ENCODE peak calls at places on chromosomes 11 and 22, in five cellular contexts. One of them, this sample, is unnamed.

GRCh38 chr11:693887-694562 is 997 bp downstream of the DEAF1 start:
- DNase-seq in lower leg skin: peak; percentile 88
- DNase-seq in NB4: no peak
- DNase-seq in endothelial cell: no peak
- DNase-seq in left lung: no peak
- DNase-seq in this sample: no peak

GRCh38 chr11:83125577-83125976 is 31.4 kb upstream of the PCF11 start:
- DNase-seq in lower leg skin: no peak
- DNase-seq in NB4: no peak
- DNase-seq in endothelial cell: no peak
- DNase-seq in left lung: no peak
- DNase-seq in this sample: no peak

GRCh38 chr11:22752908-22753310 is 76.7 kb downstream of the SVIP start:
- DNase-seq in lower leg skin: no peak
- DNase-seq in NB4: no peak
- DNase-seq in endothelial cell: no peak
- DNase-seq in left lung: no peak
- DNase-seq in this sample: no peak

GRCh38 chr11:65607614-65608426 is 6.2 kb downstream of the MAP3K11 start:
- DNase-seq in lower leg skin: no peak
- DNase-seq in NB4: no peak
- DNase-seq in endothelial cell: no peak
- DNase-seq in left lung: no peak
- DNase-seq in this sample: no peak

GRCh38 chr11:57071829-57072228 is 83.1 kb downstream of the OR5AK2 start:
- DNase-seq in lower leg skin: no peak
- DNase-seq in NB4: no peak
- DNase-seq in endothelial cell: no peak
- DNase-seq in left lung: no peak
- DNase-seq in this sample: no peak

GRCh38 chr11:19079643-19080440 is 19.3 kb upstream of the MRGPRX2 start:
- DNase-seq in lower leg skin: no peak
- DNase-seq in NB4: no peak
- DNase-seq in endothelial cell: no peak
- DNase-seq in left lung: no peak
- DNase-seq in this sample: no peak

GRCh38 chr22:30196141-30196866 is 50.3 kb downstream of the LIF start:
- DNase-seq in lower leg skin: peak; percentile 94
- DNase-seq in NB4: peak; percentile 86
- DNase-seq in endothelial cell: peak; percentile 60
- DNase-seq in left lung: peak; percentile 84
- DNase-seq in this sample: no peak

GRCh38 chr22:47698906-47699305 is 936.5 kb downstream of the TBC1D22A start:
- DNase-seq in lower leg skin: peak; percentile 68
- DNase-seq in NB4: no peak
- DNase-seq in endothelial cell: no peak
- DNase-seq in left lung: no peak
- DNase-seq in this sample: no peak

GRCh38 chr11:35784699-35785098 is 122.1 kb downstream of the TRIM44 start:
- DNase-seq in lower leg skin: no peak
- DNase-seq in NB4: no peak
- DNase-seq in endothelial cell: no peak
- DNase-seq in left lung: no peak
- DNase-seq in this sample: no peak

GRCh38 chr22:45328822-45329535 is 19.2 kb downstream of the FAM118A start:
- DNase-seq in lower leg skin: peak; percentile 91
- DNase-seq in NB4: no peak
- DNase-seq in endothelial cell: no peak
- DNase-seq in left lung: no peak
- DNase-seq in this sample: peak; percentile 44

GRCh38 chr11:67355023-67355793 is 1.9 kb upstream of the POLD4 start:
- DNase-seq in lower leg skin: no peak
- DNase-seq in NB4: no peak
- DNase-seq in endothelial cell: no peak
- DNase-seq in left lung: no peak
- DNase-seq in this sample: no peak

GRCh38 chr11:22539851-22540376 is 85.7 kb downstream of the FANCF start:
- DNase-seq in lower leg skin: no peak
- DNase-seq in NB4: peak; percentile 3
- DNase-seq in endothelial cell: no peak
- DNase-seq in left lung: no peak
- DNase-seq in this sample: no peak

GRCh38 chr11:128582496-128583366 is 4.6 kb downstream of the ETS1 start:
- DNase-seq in lower leg skin: no peak
- DNase-seq in NB4: peak; percentile 79
- DNase-seq in endothelial cell: no peak
- DNase-seq in left lung: peak; percentile 52
- DNase-seq in this sample: no peak

GRCh38 chr11:24624432-24624831 is 127.6 kb downstream of the LUZP2 start:
- DNase-seq in lower leg skin: no peak
- DNase-seq in NB4: no peak
- DNase-seq in endothelial cell: no peak
- DNase-seq in left lung: no peak
- DNase-seq in this sample: no peak

GRCh38 chr22:37520754-37521153 is 1.5 kb upstream of the CARD10 start:
- DNase-seq in lower leg skin: no peak
- DNase-seq in NB4: no peak
- DNase-seq in endothelial cell: no peak
- DNase-seq in left lung: no peak
- DNase-seq in this sample: no peak

GRCh38 chr11:59510917-59511589 is at the start of gene OR4D9:
- DNase-seq in lower leg skin: no peak
- DNase-seq in NB4: peak; percentile 57
- DNase-seq in endothelial cell: peak; percentile 3
- DNase-seq in left lung: no peak
- DNase-seq in this sample: no peak

GRCh38 chr22:26709617-26710390 is 52.4 kb downstream of the MIAT start:
- DNase-seq in lower leg skin: no peak
- DNase-seq in NB4: no peak
- DNase-seq in endothelial cell: no peak
- DNase-seq in left lung: no peak
- DNase-seq in this sample: no peak

GRCh38 chr22:37241351-37242142 is 2.5 kb downstream of the RAC2 start:
- DNase-seq in lower leg skin: no peak
- DNase-seq in NB4: peak; percentile 55
- DNase-seq in endothelial cell: no peak
- DNase-seq in left lung: peak; percentile 54
- DNase-seq in this sample: no peak

GRCh38 chr11:47433157-47433556 is 6.9 kb upstream of the PSMC3 start:
- DNase-seq in lower leg skin: no peak
- DNase-seq in NB4: no peak
- DNase-seq in endothelial cell: no peak
- DNase-seq in left lung: no peak
- DNase-seq in this sample: no peak

GRCh38 chr22:38258895-38259294 is 13.9 kb downstream of the TMEM184B start:
- DNase-seq in lower leg skin: no peak
- DNase-seq in NB4: no peak
- DNase-seq in endothelial cell: no peak
- DNase-seq in left lung: no peak
- DNase-seq in this sample: no peak

GRCh38 chr22:30219049-30219448 is 27.5 kb downstream of the LIF start:
- DNase-seq in lower leg skin: no peak
- DNase-seq in NB4: no peak
- DNase-seq in endothelial cell: no peak
- DNase-seq in left lung: no peak
- DNase-seq in this sample: no peak

GRCh38 chr11:100791873-100792272 is 104.8 kb downstream of the ARHGAP42 start:
- DNase-seq in lower leg skin: no peak
- DNase-seq in NB4: no peak
- DNase-seq in endothelial cell: no peak
- DNase-seq in left lung: no peak
- DNase-seq in this sample: peak; percentile 21

GRCh38 chr22:44666207-44666585 is 35.8 kb upstream of the PRR5 start:
- DNase-seq in lower leg skin: no peak
- DNase-seq in NB4: no peak
- DNase-seq in endothelial cell: no peak
- DNase-seq in left lung: no peak
- DNase-seq in this sample: no peak

GRCh38 chr11:66466225-66467033 is at the start of gene PELI3:
- DNase-seq in lower leg skin: peak; percentile 98
- DNase-seq in NB4: peak; percentile 94
- DNase-seq in endothelial cell: peak; percentile 97
- DNase-seq in left lung: peak; percentile 95
- DNase-seq in this sample: peak; percentile 96

GRCh38 chr11:72637198-72637597 is 37.0 kb downstream of the PDE2A start:
- DNase-seq in lower leg skin: no peak
- DNase-seq in NB4: no peak
- DNase-seq in endothelial cell: no peak
- DNase-seq in left lung: no peak
- DNase-seq in this sample: no peak

GRCh38 chr11:790721-791564 is 1.1 kb upstream of the CEND1 start:
- DNase-seq in lower leg skin: no peak
- DNase-seq in NB4: no peak
- DNase-seq in endothelial cell: no peak
- DNase-seq in left lung: no peak
- DNase-seq in this sample: peak; percentile 65

GRCh38 chr11:134993691-134994243 is 581.7 kb upstream of the B3GAT1 start:
- DNase-seq in lower leg skin: peak; percentile 48
- DNase-seq in NB4: no peak
- DNase-seq in endothelial cell: no peak
- DNase-seq in left lung: no peak
- DNase-seq in this sample: no peak

GRCh38 chr22:50507421-50507990 is at the start of gene LMF2:
- DNase-seq in lower leg skin: peak; percentile 98
- DNase-seq in NB4: peak; percentile 83
- DNase-seq in endothelial cell: peak; percentile 96
- DNase-seq in left lung: peak; percentile 92
- DNase-seq in this sample: peak; percentile 94

GRCh38 chr11:11987503-11988022 is 20.9 kb downstream of the DKK3 start:
- DNase-seq in lower leg skin: peak; percentile 45
- DNase-seq in NB4: no peak
- DNase-seq in endothelial cell: no peak
- DNase-seq in left lung: no peak
- DNase-seq in this sample: no peak

GRCh38 chr22:46734830-46735453 is 3.1 kb downstream of the CERK start:
- DNase-seq in lower leg skin: no peak
- DNase-seq in NB4: peak; percentile 63
- DNase-seq in endothelial cell: no peak
- DNase-seq in left lung: peak; percentile 78
- DNase-seq in this sample: no peak

GRCh38 chr11:118820412-118821357 is 29.7 kb upstream of the DDX6 start:
- DNase-seq in lower leg skin: peak; percentile 87
- DNase-seq in NB4: no peak
- DNase-seq in endothelial cell: no peak
- DNase-seq in left lung: peak; percentile 66
- DNase-seq in this sample: no peak

GRCh38 chr11:123197711-123198110 is 2.7 kb upstream of the CLMP start:
- DNase-seq in lower leg skin: peak; percentile 43
- DNase-seq in NB4: peak; percentile 81
- DNase-seq in endothelial cell: no peak
- DNase-seq in left lung: no peak
- DNase-seq in this sample: no peak

GRCh38 chr22:32684148-32684821 is 117.2 kb upstream of the TIMP3 start:
- DNase-seq in lower leg skin: no peak
- DNase-seq in NB4: no peak
- DNase-seq in endothelial cell: no peak
- DNase-seq in left lung: no peak
- DNase-seq in this sample: no peak

GRCh38 chr11:68727783-68728182 is 23.5 kb downstream of the TESMIN start:
- DNase-seq in lower leg skin: no peak
- DNase-seq in NB4: peak; percentile 34
- DNase-seq in endothelial cell: no peak
- DNase-seq in left lung: no peak
- DNase-seq in this sample: no peak
- TF ChIP-seq CTCF in lower leg skin: no peak
- TF ChIP-seq CTCF in NB4: no peak
- TF ChIP-seq CTCF in endothelial cell: no peak
- TF ChIP-seq CTCF in left lung: no peak
- TF ChIP-seq CTCF in this sample: no peak

GRCh38 chr11:21142007-21142406 is 472.6 kb downstream of the NELL1 start:
- DNase-seq in lower leg skin: no peak
- DNase-seq in NB4: peak; percentile 13
- DNase-seq in endothelial cell: peak; percentile 24
- DNase-seq in left lung: no peak
- DNase-seq in this sample: no peak
- TF ChIP-seq CTCF in lower leg skin: no peak
- TF ChIP-seq CTCF in NB4: no peak
- TF ChIP-seq CTCF in endothelial cell: peak; percentile 41
- TF ChIP-seq CTCF in left lung: no peak
- TF ChIP-seq CTCF in this sample: peak; percentile 12

DNA sequence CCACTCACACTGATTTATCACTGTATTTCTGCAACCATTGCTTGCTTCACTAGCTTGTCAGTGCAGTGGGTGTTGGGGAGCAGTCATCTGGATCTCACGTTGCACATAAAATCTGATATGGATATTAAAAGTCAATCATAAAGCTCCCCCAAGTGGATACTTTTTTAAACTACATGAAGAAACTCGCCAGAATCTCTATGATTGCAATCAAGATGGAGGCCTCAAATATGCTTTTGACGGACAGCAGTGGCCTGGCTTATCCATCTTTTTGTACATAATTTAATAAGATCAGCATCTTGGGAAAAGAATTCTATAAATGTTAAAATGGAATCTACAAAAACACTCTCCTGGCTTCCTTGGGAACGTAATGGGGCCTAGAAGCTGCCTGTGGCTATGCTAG is 137.7 kb downstream of the WT1 start:
- DNase-seq in lower leg skin: no peak
- DNase-seq in NB4: peak; percentile 38
- DNase-seq in endothelial cell: no peak
- DNase-seq in left lung: no peak
- DNase-seq in this sample: no peak
- TF ChIP-seq CTCF in lower leg skin: no peak
- TF ChIP-seq CTCF in NB4: no peak
- TF ChIP-seq CTCF in endothelial cell: no peak
- TF ChIP-seq CTCF in left lung: no peak
- TF ChIP-seq CTCF in this sample: peak; percentile 46

GRCh38 chr11:117735350-117735977 is 61.6 kb downstream of the DSCAML1 start:
- DNase-seq in lower leg skin: no peak
- DNase-seq in NB4: no peak
- DNase-seq in endothelial cell: no peak
- DNase-seq in left lung: no peak
- DNase-seq in this sample: no peak

GRCh38 chr11:117733311-117733710 is 63.7 kb downstream of the DSCAML1 start:
- DNase-seq in lower leg skin: no peak
- DNase-seq in NB4: no peak
- DNase-seq in endothelial cell: no peak
- DNase-seq in left lung: no peak
- DNase-seq in this sample: no peak

GRCh38 chr11:117731689-117732290 is 65.2 kb downstream of the DSCAML1 start:
- DNase-seq in lower leg skin: no peak
- DNase-seq in NB4: no peak
- DNase-seq in endothelial cell: no peak
- DNase-seq in left lung: no peak
- DNase-seq in this sample: no peak

GRCh38 chr11:117734596-117734995 is 62.4 kb downstream of the DSCAML1 start:
- DNase-seq in lower leg skin: no peak
- DNase-seq in NB4: no peak
- DNase-seq in endothelial cell: peak; percentile 21
- DNase-seq in left lung: no peak
- DNase-seq in this sample: no peak

GRCh38 chr11:117730256-117730800 is 66.7 kb downstream of the DSCAML1 start:
- DNase-seq in lower leg skin: no peak
- DNase-seq in NB4: no peak
- DNase-seq in endothelial cell: no peak
- DNase-seq in left lung: no peak
- DNase-seq in this sample: no peak
- TF ChIP-seq CTCF in lower leg skin: no peak
- TF ChIP-seq CTCF in NB4: no peak
- TF ChIP-seq CTCF in endothelial cell: no peak
- TF ChIP-seq CTCF in left lung: no peak
- TF ChIP-seq CTCF in this sample: no peak

GRCh38 chr22:43228330-43228729 is 41.4 kb upstream of the TTLL12 start:
- DNase-seq in lower leg skin: no peak
- DNase-seq in NB4: peak; percentile 72
- DNase-seq in endothelial cell: peak; percentile 64
- DNase-seq in left lung: no peak
- DNase-seq in this sample: peak; percentile 79
- TF ChIP-seq CTCF in lower leg skin: no peak
- TF ChIP-seq CTCF in NB4: peak; percentile 68
- TF ChIP-seq CTCF in endothelial cell: peak; percentile 20
- TF ChIP-seq CTCF in left lung: no peak
- TF ChIP-seq CTCF in this sample: peak; percentile 51

This sample was measured in glutamatergic neuron.